ENCODE peak calls at places on chromosome 1, in seven cellular contexts. K is AG08395, A is tibial nerve, M is T-cell, H is ELF-1, U is iris pigment epithelial cell, D is AG08396. I is an unnamed sample.

GRCh38 chr1:26996665-26997064 is 3.2 kb downstream of the TRNP1 start:
- DNase-seq in K (no peak), A (no peak), M (no peak), H (no peak), U (no peak), D (no peak), I (no peak)

GRCh38 chr1:98316286-98316685 is 345.2 kb upstream of the SNX7 start:
- DNase-seq in K (no peak), A (no peak), M (no peak), H (no peak), U (peak; percentile 68), D (no peak), I (peak; percentile 68)

GRCh38 chr1:8004113-8004802 is 21.9 kb downstream of the ERRFI1 start:
- DNase-seq in K (no peak), A (no peak), M (no peak), H (no peak), U (peak; percentile 43), D (no peak), I (no peak)

GRCh38 chr1:78432016-78432415 is 58.8 kb upstream of the PTGFR start:
- DNase-seq in K (no peak), A (no peak), M (no peak), H (no peak), U (no peak), D (no peak), I (no peak)

GRCh38 chr1:182348916-182349747 is 42.5 kb downstream of the GLUL start:
- DNase-seq in K (peak; percentile 62), A (no peak), M (no peak), H (no peak), U (no peak), D (peak; percentile 25), I (no peak)

GRCh38 chr1:5747428-5748285 is 244.6 kb downstream of the NPHP4 start:
- DNase-seq in K (no peak), A (peak; percentile 1), M (no peak), H (no peak), U (no peak), D (no peak), I (no peak)

GRCh38 chr1:160675641-160676410 is 29.0 kb upstream of the SLAMF1 start:
- DNase-seq in K (peak; percentile 36), A (no peak), M (peak; percentile 66), H (peak; percentile 83), U (peak; percentile 70), D (peak; percentile 57), I (peak; percentile 72)

GRCh38 chr1:19076841-19077616 is 120.6 kb upstream of the IFFO2 start:
- DNase-seq in K (no peak), A (no peak), M (no peak), H (no peak), U (no peak), D (no peak), I (no peak)

GRCh38 chr1:159946242-159947187 is 1.1 kb upstream of the IGSF9 start:
- DNase-seq in K (no peak), A (no peak), M (no peak), H (no peak), U (no peak), D (no peak), I (no peak)

GRCh38 chr1:152029144-152029936 is 7.5 kb downstream of the S100A11 start:
- DNase-seq in K (peak; percentile 35), A (no peak), M (no peak), H (no peak), U (peak; percentile 79), D (peak; percentile 16), I (peak; percentile 65)

GRCh38 chr1:219990782-219991510 is 55.4 kb downstream of the EPRS1 start:
- DNase-seq in K (peak; percentile 38), A (no peak), M (no peak), H (no peak), U (peak; percentile 40), D (peak; percentile 12), I (peak; percentile 52)

GRCh38 chr1:41358152-41358937 is 2.9 kb upstream of the FOXO6 start:
- DNase-seq in K (no peak), A (no peak), M (no peak), H (no peak), U (no peak), D (no peak), I (no peak)

GRCh38 chr1:3577711-3578432 is 33.4 kb downstream of the MEGF6 start:
- DNase-seq in K (no peak), A (no peak), M (no peak), H (no peak), U (peak; percentile 24), D (no peak), I (peak; percentile 66)

GRCh38 chr1:214838351-214838750 is 235.4 kb downstream of the CENPF start:
- DNase-seq in K (no peak), A (no peak), M (no peak), H (no peak), U (peak; percentile 71), D (no peak), I (peak; percentile 65)

GRCh38 chr1:89085781-89086180 is 20.8 kb upstream of the GBP1 start:
- DNase-seq in K (no peak), A (no peak), M (no peak), H (no peak), U (peak; percentile 41), D (no peak), I (peak; percentile 18)

GRCh38 chr1:16019580-16020277 is 1.9 kb upstream of the HSPB7 start:
- DNase-seq in K (peak; percentile 62), A (no peak), M (no peak), H (peak; percentile 33), U (no peak), D (peak; percentile 66), I (peak; percentile 12)

GRCh38 chr1:240539031-240539430 is 72.9 kb downstream of the GREM2 start:
- DNase-seq in K (peak; percentile 16), A (no peak), M (no peak), H (no peak), U (no peak), D (no peak), I (no peak)

GRCh38 chr1:228340686-228341449 is 65.8 kb downstream of the TRIM11 start:
- DNase-seq in K (no peak), A (peak; percentile 8), M (no peak), H (no peak), U (no peak), D (no peak), I (no peak)

GRCh38 chr1:93680121-93681094 is 1.2 kb downstream of the BCAR3 start:
- DNase-seq in K (peak; percentile 90), A (peak; percentile 82), M (peak; percentile 17), H (peak; percentile 91), U (peak; percentile 94), D (peak; percentile 88), I (peak; percentile 88)

GRCh38 chr1:34163792-34164509 is 1.1 kb downstream of the CSMD2 start:
- DNase-seq in K (peak; percentile 12), A (no peak), M (no peak), H (peak; percentile 23), U (peak; percentile 8), D (peak; percentile 49), I (peak; percentile 10)

GRCh38 chr1:90964444-90965035 is 57.3 kb downstream of the ZNF644 start:
- DNase-seq in K (no peak), A (no peak), M (no peak), H (no peak), U (peak; percentile 17), D (no peak), I (peak; percentile 31)

GRCh38 chr1:905071-905749 is 18.5 kb upstream of the SAMD11 start:
- DNase-seq in K (no peak), A (peak; percentile 12), M (no peak), H (peak; percentile 62), U (no peak), D (peak; percentile 41), I (no peak)

GRCh38 chr1:2632561-2633361 is at the start of gene MMEL1:
- DNase-seq in K (no peak), A (no peak), M (no peak), H (peak; percentile 69), U (no peak), D (no peak), I (no peak)

GRCh38 chr1:33041026-33041425 is 4.3 kb upstream of the AK2 start:
- DNase-seq in K (no peak), A (no peak), M (no peak), H (no peak), U (no peak), D (no peak), I (no peak)

GRCh38 chr1:55735110-55735509 is 519.9 kb upstream of the USP24 start:
- DNase-seq in K (peak; percentile 27), A (no peak), M (no peak), H (no peak), U (no peak), D (no peak), I (peak; percentile 5)

GRCh38 chr1:226371049-226371694 is 36.7 kb downstream of the PARP1 start:
- DNase-seq in K (no peak), A (no peak), M (no peak), H (no peak), U (no peak), D (no peak), I (no peak)

GRCh38 chr1:8482844-8483436 is 165.0 kb downstream of the SLC45A1 start:
- DNase-seq in K (no peak), A (no peak), M (no peak), H (no peak), U (peak; percentile 53), D (no peak), I (peak; percentile 27)

GRCh38 chr1:156465747-156466365 is 34.7 kb downstream of the MEF2D start:
- DNase-seq in K (no peak), A (no peak), M (no peak), H (peak; percentile 32), U (no peak), D (no peak), I (no peak)

GRCh38 chr1:15261155-15262002 is 14.4 kb downstream of the FHAD1 start:
- DNase-seq in K (peak; percentile 27), A (no peak), M (no peak), H (no peak), U (peak; percentile 18), D (no peak), I (no peak)

GRCh38 chr1:227961651-227962050 is 13.9 kb upstream of the WNT9A start:
- DNase-seq in K (no peak), A (no peak), M (no peak), H (no peak), U (no peak), D (peak; percentile 0), I (no peak)

GRCh38 chr1:184950209-184950608 is 24.1 kb downstream of the NIBAN1 start:
- DNase-seq in K (no peak), A (no peak), M (no peak), H (no peak), U (no peak), D (no peak), I (no peak)

GRCh38 chr1:225921734-225922709 is 2.0 kb downstream of the PYCR2 start:
- DNase-seq in K (no peak), A (no peak), M (no peak), H (no peak), U (no peak), D (no peak), I (no peak)

GRCh38 chr1:226737819-226738420 is 1.2 kb downstream of the ITPKB start:
- DNase-seq in K (no peak), A (peak; percentile 43), M (peak; percentile 25), H (peak; percentile 65), U (peak; percentile 52), D (peak; percentile 48), I (peak; percentile 45)

GRCh38 chr1:54178296-54179070 is 21.3 kb downstream of the CYB5RL start:
- DNase-seq in K (no peak), A (no peak), M (no peak), H (no peak), U (no peak), D (no peak), I (no peak)

GRCh38 chr1:2413495-2414296 is 1.3 kb upstream of the PEX10 start:
- DNase-seq in K (no peak), A (no peak), M (no peak), H (peak; percentile 40), U (no peak), D (no peak), I (no peak)

I was measured in astrocyte of the spinal cord.